ENCODE peak calls at places on chromosomes 12 and 14, in seven cellular contexts. P, J, L, V, E, T and R are unnamed samples.

GRCh38 chr12:80033457-80033856 is 65.9 kb upstream of the OTOGL start:
- DNase-seq in V (no peak), J (no peak), L (no peak), E (no peak), P (no peak), T (no peak), R (no peak)

GRCh38 chr12:66848967-66849366 is 170.1 kb upstream of the GRIP1 start:
- DNase-seq in J (no peak), P (no peak), L (no peak), E (no peak), V (no peak), T (no peak), R (no peak)

GRCh38 chr14:52014601-52015267 is 25.4 kb downstream of the RTRAF start:
- DNase-seq in L (no peak), T (peak; percentile 6), V (peak; percentile 65), E (peak; percentile 34), J (no peak), P (no peak), R (no peak)

GRCh38 chr14:63438065-63438757 is 105.0 kb downstream of the PPP2R5E start:
- DNase-seq in P (no peak), L (peak; percentile 23), V (peak; percentile 38), E (no peak), J (no peak), T (peak; percentile 50), R (no peak)

GRCh38 chr14:54001189-54001878 is 44.7 kb upstream of the BMP4 start:
- DNase-seq in E (no peak), T (no peak), V (no peak), J (no peak), L (no peak), P (no peak), R (no peak)

GRCh38 chr14:99519347-99519881 is 38.2 kb downstream of the CCNK start:
- DNase-seq in P (peak; percentile 19), J (no peak), L (no peak), V (no peak), E (no peak), T (no peak), R (no peak)

GRCh38 chr12:66189476-66189823 is 436 bp downstream of the IRAK3 start:
- DNase-seq in E (no peak), T (no peak), J (no peak), P (no peak), V (no peak), L (no peak), R (no peak)

GRCh38 chr14:28381656-28382055 is 384.9 kb upstream of the FOXG1 start:
- DNase-seq in P (no peak), L (no peak), E (no peak), J (no peak), T (no peak), V (no peak), R (no peak)

GRCh38 chr12:119594399-119594730 is 791 bp downstream of the TMEM233 start:
- DNase-seq in E (no peak), T (no peak), L (no peak), P (no peak), J (no peak), V (no peak), R (no peak)